ENCODE peak calls at places on chromosomes 16 and 17, in seven cellular contexts. E is astrocyte of the cerebellum, D is cardiac muscle cell, B is HFF-Myc, O is OCI-LY7, Y is fibroblast of lung, K is nephron progenitor cell. G is an unnamed sample.

GRCh38 chr16:78761427-78761826 is 662.0 kb downstream of the WWOX start:
- DNase-seq in Y (no peak), O (no peak), D (no peak), K (no peak), B (no peak), E (no peak), G (no peak)

GRCh38 chr16:68790130-68790761 is 53.1 kb upstream of the TANGO6 start:
- DNase-seq in E (peak), D (no peak), O (no peak), Y (peak), B (no peak), K (no peak), G (peak)

GRCh38 chr16:85129846-85130706 is 17.8 kb upstream of the CIBAR2 start:
- DNase-seq in O (no peak), B (no peak), E (no peak), D (no peak), K (no peak), Y (no peak), G (no peak)

GRCh38 chr16:48206594-48207242 is 37.4 kb upstream of the LONP2 start:
- DNase-seq in Y (no peak), O (no peak), B (no peak), K (no peak), E (no peak), D (no peak), G (no peak)

GRCh38 chr17:65662166-65662565 is 100.7 kb upstream of the AXIN2 start:
- DNase-seq in B (no peak), K (no peak), Y (peak), O (no peak), D (no peak), E (no peak), G (peak)

GRCh38 chr16:66529475-66529874 is 20.4 kb downstream of the TK2 start:
- DNase-seq in B (no peak), D (no peak), K (no peak), O (no peak), Y (no peak), E (no peak), G (no peak)

GRCh38 chr16:87265261-87265660 is 51.9 kb downstream of the C16orf95 start:
- DNase-seq in D (no peak), E (no peak), K (no peak), Y (no peak), O (no peak), B (no peak), G (no peak)

GRCh38 chr16:68539704-68540370 is 746 bp downstream of the ZFP90 start:
- DNase-seq in K (no peak), E (no peak), O (peak), D (no peak), Y (peak), B (no peak), G (no peak)

GRCh38 chr16:86634290-86634689 is 55.9 kb downstream of the FOXL1 start:
- DNase-seq in O (no peak), D (no peak), Y (peak), B (no peak), K (no peak), E (no peak), G (no peak)

GRCh38 chr16:18809165-18809564 is 7.8 kb upstream of the ARL6IP1 start:
- DNase-seq in Y (no peak), E (no peak), B (no peak), D (no peak), O (no peak), K (no peak), G (no peak)

GRCh38 chr17:81523139-81524062 is 4.8 kb upstream of the FSCN2 start:
- DNase-seq in B (no peak), O (peak), Y (no peak), D (peak), K (peak), E (no peak), G (no peak)

GRCh38 chr17:64070213-64070612 is 49.8 kb upstream of the ICAM2 start:
- DNase-seq in B (no peak), E (no peak), Y (no peak), D (no peak), K (no peak), O (no peak), G (no peak)

GRCh38 chr17:58004060-58004459 is 3.0 kb downstream of the SRSF1 start:
- DNase-seq in O (no peak), D (no peak), E (no peak), Y (no peak), K (no peak), B (no peak), G (no peak)

DNA sequence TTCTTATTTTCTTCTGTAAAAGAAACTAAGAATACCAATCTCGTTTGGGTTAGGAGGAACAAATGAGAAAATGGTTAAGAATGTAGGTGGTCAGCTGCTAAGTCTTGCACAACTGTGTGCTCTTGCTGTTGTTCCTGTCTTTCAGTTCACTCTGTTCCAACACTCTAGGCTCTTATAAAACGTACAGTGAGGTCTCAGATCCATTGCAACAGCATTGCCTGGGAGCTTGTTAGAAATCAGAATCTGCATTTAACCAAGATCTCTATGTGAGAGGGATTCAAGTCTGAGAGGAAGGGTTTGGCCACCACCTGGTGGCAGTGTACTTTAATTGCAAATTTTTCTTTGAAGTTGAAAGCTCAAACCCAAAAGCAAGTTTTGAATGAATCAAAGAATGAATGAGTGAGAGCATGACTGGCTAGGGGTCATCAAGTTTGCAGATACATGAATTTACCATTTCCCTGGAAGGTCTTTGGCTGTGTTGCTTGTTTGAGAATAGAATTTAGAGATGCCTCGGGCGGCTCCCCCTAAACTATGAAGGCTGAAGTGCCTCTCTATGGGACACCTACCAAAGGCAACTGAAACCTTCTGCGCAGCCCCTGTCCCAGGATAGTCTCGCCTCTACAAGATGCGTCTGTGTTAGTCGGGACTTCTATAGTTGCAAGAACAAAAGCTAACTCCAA is 2.5 kb downstream of the ALOX15B start:
- DNase-seq in K (no peak), D (peak), B (no peak), O (peak), Y (peak), E (peak), G (peak)
- TF ChIP-seq CTCF in K (peak), D (peak), B (peak), O (peak), Y (peak), E (peak), G (peak)

DNA sequence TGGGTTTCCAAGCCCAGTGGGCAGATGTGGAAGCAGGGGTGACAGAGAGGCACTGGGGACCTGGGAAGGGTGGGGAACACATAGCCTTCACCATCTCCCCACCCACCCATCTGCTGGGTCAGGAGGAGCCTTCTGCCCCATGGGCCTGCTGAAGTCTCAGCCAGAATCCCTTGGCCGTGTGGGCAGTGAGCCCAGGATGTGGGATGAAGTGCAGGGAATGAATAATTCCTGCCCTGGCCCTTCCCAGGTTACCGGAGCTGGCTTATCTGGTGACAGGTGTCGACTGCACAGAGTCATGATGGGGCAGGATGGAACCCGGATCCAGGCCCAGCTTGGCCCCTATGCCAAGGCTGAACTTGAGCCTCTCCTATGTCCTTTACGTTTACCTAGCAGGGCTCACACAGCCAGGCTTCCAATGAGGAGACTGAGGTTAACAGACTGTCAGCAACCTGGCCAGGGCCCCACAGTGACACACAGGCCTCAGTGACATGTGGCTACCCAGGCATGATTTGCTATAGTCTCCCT is 17.5 kb downstream of the ATP2A3 start:
- DNase-seq in O (no peak), Y (peak), E (no peak), K (no peak), B (no peak), D (no peak), G (no peak)
- TF ChIP-seq CTCF in O (no peak), Y (no peak), E (no peak), K (no peak), B (no peak), D (no peak), G (no peak)

DNA sequence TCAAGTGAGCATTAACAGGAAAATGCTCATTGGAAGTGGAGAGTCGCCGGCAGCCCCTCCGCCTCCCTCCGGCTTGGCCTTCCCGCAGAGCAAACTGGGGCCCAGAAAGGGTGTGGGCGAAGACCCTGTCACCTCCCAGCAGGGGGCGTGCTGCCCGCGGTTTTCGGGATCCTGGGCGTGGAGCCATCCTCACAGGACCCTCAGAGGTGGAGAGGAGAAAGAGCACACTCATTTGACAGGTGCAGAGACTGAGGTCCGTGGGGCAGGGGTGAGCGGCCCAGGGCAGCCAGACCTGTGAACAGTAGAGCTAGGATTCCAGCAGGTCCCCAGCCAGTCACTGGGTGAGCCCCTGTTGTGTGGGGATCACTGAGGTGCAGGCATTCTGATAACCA is 1002.9 kb downstream of the KCNJ18 start:
- DNase-seq in Y (no peak), K (no peak), D (no peak), B (no peak), O (no peak), E (no peak), G (no peak)
- TF ChIP-seq CTCF in Y (no peak), K (no peak), D (no peak), B (peak), O (peak), E (no peak), G (no peak)

GRCh38 chr16:4290236-4290830 is 17.5 kb upstream of the TFAP4 start:
- DNase-seq in D (peak), O (no peak), K (no peak), Y (peak), E (no peak), B (no peak), G (no peak)
- TF ChIP-seq CTCF in D (peak), O (no peak), K (no peak), Y (peak), E (peak), B (peak), G (peak)

GRCh38 chr17:47953945-47954344 is 3.7 kb downstream of the PRR15L start:
- DNase-seq in B (no peak), E (no peak), D (no peak), O (no peak), Y (no peak), K (no peak), G (no peak)
- TF ChIP-seq CTCF in B (no peak), E (peak), D (no peak), O (no peak), Y (peak), K (no peak), G (no peak)

GRCh38 chr17:77022766-77023165 is 118.0 kb upstream of the SEC14L1 start:
- DNase-seq in K (no peak), D (no peak), Y (no peak), E (no peak), O (no peak), B (no peak), G (no peak)
- TF ChIP-seq CTCF in K (no peak), D (no peak), Y (no peak), E (no peak), O (no peak), B (no peak), G (no peak)

GRCh38 chr17:56834380-56835258 is 668 bp downstream of the DGKE start:
- DNase-seq in D (peak), E (no peak), K (peak), Y (peak), B (no peak), O (peak), G (no peak)
- TF ChIP-seq CTCF in D (no peak), E (no peak), K (peak), Y (no peak), B (no peak), O (no peak), G (no peak)